ENCODE peak calls at places on chromosomes 16 and 17, in seven cellular contexts. One of them, this sample, is unnamed.

GRCh38 chr17:64200080-64201042 is 62.7 kb downstream of the TEX2 start:
- DNase-seq in frontal cortex: no peak
- DNase-seq in heart right ventricle: no peak
- DNase-seq in stimulated activated CD4-positive, alpha-beta T cell treated with anti-CD3 and anti-CD28 coated beads, Interleukin-4, amount 100 ng/mL, for 4 hours: no peak
- DNase-seq in A549: no peak
- DNase-seq in glutamatergic neuron: no peak
- DNase-seq in thoracic aorta: no peak
- DNase-seq in this sample: no peak

GRCh38 chr16:49283376-49284049 is 1.9 kb upstream of the CBLN1 start:
- DNase-seq in frontal cortex: no peak
- DNase-seq in heart right ventricle: no peak
- DNase-seq in stimulated activated CD4-positive, alpha-beta T cell treated with anti-CD3 and anti-CD28 coated beads, Interleukin-4, amount 100 ng/mL, for 4 hours: no peak
- DNase-seq in A549: no peak
- DNase-seq in glutamatergic neuron: no peak
- DNase-seq in thoracic aorta: no peak
- DNase-seq in this sample: no peak

GRCh38 chr16:86091976-86092375 is 193.0 kb downstream of the IRF8 start:
- DNase-seq in frontal cortex: no peak
- DNase-seq in heart right ventricle: no peak
- DNase-seq in stimulated activated CD4-positive, alpha-beta T cell treated with anti-CD3 and anti-CD28 coated beads, Interleukin-4, amount 100 ng/mL, for 4 hours: no peak
- DNase-seq in A549: no peak
- DNase-seq in glutamatergic neuron: no peak
- DNase-seq in thoracic aorta: no peak
- DNase-seq in this sample: no peak

GRCh38 chr16:85566502-85567100 is 46.5 kb upstream of the GSE1 start:
- DNase-seq in frontal cortex: no peak
- DNase-seq in heart right ventricle: no peak
- DNase-seq in stimulated activated CD4-positive, alpha-beta T cell treated with anti-CD3 and anti-CD28 coated beads, Interleukin-4, amount 100 ng/mL, for 4 hours: no peak
- DNase-seq in A549: no peak
- DNase-seq in glutamatergic neuron: no peak
- DNase-seq in thoracic aorta: no peak
- DNase-seq in this sample: no peak

GRCh38 chr16:3953728-3954410 is 73.4 kb upstream of the CREBBP start:
- DNase-seq in frontal cortex: no peak
- DNase-seq in heart right ventricle: no peak
- DNase-seq in stimulated activated CD4-positive, alpha-beta T cell treated with anti-CD3 and anti-CD28 coated beads, Interleukin-4, amount 100 ng/mL, for 4 hours: no peak
- DNase-seq in A549: no peak
- DNase-seq in glutamatergic neuron: no peak
- DNase-seq in thoracic aorta: no peak
- DNase-seq in this sample: no peak

GRCh38 chr17:61309857-61310256 is 89.8 kb upstream of the TBX2 start:
- DNase-seq in frontal cortex: no peak
- DNase-seq in heart right ventricle: no peak
- DNase-seq in stimulated activated CD4-positive, alpha-beta T cell treated with anti-CD3 and anti-CD28 coated beads, Interleukin-4, amount 100 ng/mL, for 4 hours: no peak
- DNase-seq in A549: no peak
- DNase-seq in glutamatergic neuron: no peak
- DNase-seq in thoracic aorta: no peak
- DNase-seq in this sample: no peak

GRCh38 chr17:35799942-35800341 is 4.5 kb upstream of the MMP28 start:
- DNase-seq in frontal cortex: peak; percentile 50
- DNase-seq in heart right ventricle: peak; percentile 86
- DNase-seq in stimulated activated CD4-positive, alpha-beta T cell treated with anti-CD3 and anti-CD28 coated beads, Interleukin-4, amount 100 ng/mL, for 4 hours: no peak
- DNase-seq in A549: peak; percentile 50
- DNase-seq in glutamatergic neuron: no peak
- DNase-seq in thoracic aorta: no peak
- DNase-seq in this sample: no peak

GRCh38 chr17:63774141-63774981 is at the start of gene DDX42:
- DNase-seq in frontal cortex: peak; percentile 26
- DNase-seq in heart right ventricle: peak; percentile 92
- DNase-seq in stimulated activated CD4-positive, alpha-beta T cell treated with anti-CD3 and anti-CD28 coated beads, Interleukin-4, amount 100 ng/mL, for 4 hours: no peak
- DNase-seq in A549: peak; percentile 77
- DNase-seq in glutamatergic neuron: peak; percentile 92
- DNase-seq in thoracic aorta: peak; percentile 53
- DNase-seq in this sample: no peak

GRCh38 chr17:63399316-63399715 is 46.8 kb downstream of the CYB561 start:
- DNase-seq in frontal cortex: no peak
- DNase-seq in heart right ventricle: no peak
- DNase-seq in stimulated activated CD4-positive, alpha-beta T cell treated with anti-CD3 and anti-CD28 coated beads, Interleukin-4, amount 100 ng/mL, for 4 hours: no peak
- DNase-seq in A549: no peak
- DNase-seq in glutamatergic neuron: no peak
- DNase-seq in thoracic aorta: no peak
- DNase-seq in this sample: no peak

This sample was measured in HCT116.